ENCODE peak calls at places on chromosome 20, in four cellular contexts. G, H, B and R are unnamed samples. For H3K36me3, the result is how much of the 10 kb centered on the place peaks cover.

GRCh38 chr20:32567384-32568178 is 17.6 kb downstream of the NOL4L start:
- DNase-seq in G (no peak), H (no peak), B (no peak), R (no peak)

GRCh38 chr20:38284893-38285444 is 19.0 kb upstream of the BPI start:
- DNase-seq in G (no peak), H (peak), B (no peak), R (no peak)

GRCh38 chr20:25247100-25247665 is 702 bp upstream of the PYGB start:
- DNase-seq in G (peak), H (peak), B (peak), R (peak)

GRCh38 chr20:25160457-25160856 is 35.1 kb upstream of the ENTPD6 start:
- DNase-seq in G (no peak), H (no peak), B (no peak), R (no peak)

GRCh38 chr20:973785-974194 is 28.3 kb downstream of the RSPO4 start:
- DNase-seq in G (peak), H (no peak), B (peak), R (no peak)

GRCh38 chr20:10674684-10675455 is 1.1 kb upstream of the JAG1 start:
- DNase-seq in G (peak), H (peak), B (peak), R (peak)

GRCh38 chr20:53302695-53303094 is 290.9 kb downstream of the ZNF217 start:
- DNase-seq in G (no peak), H (no peak), B (no peak), R (no peak)

GRCh38 chr20:19779634-19780033 is 21.6 kb downstream of the RIN2 start:
- DNase-seq in G (no peak), H (peak), B (no peak), R (no peak)

GRCh38 chr20:46031701-46032254 is 2.8 kb downstream of the SLC12A5 start:
- DNase-seq in G (no peak), H (no peak), B (no peak), R (no peak)

GRCh38 chr20:699811-700338 is 24.3 kb upstream of the SCRT2 start:
- DNase-seq in G (no peak), H (no peak), B (no peak), R (no peak)

GRCh38 chr20:5621305-5621704 is 128.9 kb upstream of the SHLD1 start:
- DNase-seq in G (peak), H (no peak), B (no peak), R (no peak)

GRCh38 chr20:5584678-5585077 is 165.5 kb upstream of the SHLD1 start:
- DNase-seq in G (no peak), H (no peak), B (no peak), R (no peak)

GRCh38 chr20:18252597-18253451 is 35.5 kb upstream of the ZNF133 start:
- DNase-seq in G (no peak), H (no peak), B (no peak), R (no peak)

GRCh38 chr20:252801-253200 is 4.7 kb upstream of the DEFB132 start:
- DNase-seq in G (no peak), H (no peak), B (no peak), R (no peak)

GRCh38 chr20:3812259-3812681 is 8.1 kb upstream of the AP5S1 start:
- DNase-seq in G (no peak), H (no peak), B (no peak), R (no peak)

GRCh38 chr20:63962426-63963347 is 6.5 kb upstream of the UCKL1 start:
- DNase-seq in G (no peak), H (no peak), B (no peak), R (no peak)

GRCh38 chr20:38117635-38118034 is 47.4 kb downstream of the TGM2 start:
- DNase-seq in G (no peak), H (peak), B (no peak), R (no peak)

GRCh38 chr20:4725263-4725550 is 3.5 kb downstream of the PRND start:
- DNase-seq in G (no peak), H (no peak), B (no peak), R (no peak)

GRCh38 chr20:58213112-58213511 is 15.3 kb downstream of the ANKRD60 start:
- DNase-seq in G (no peak), H (no peak), B (no peak), R (no peak)

DNA sequence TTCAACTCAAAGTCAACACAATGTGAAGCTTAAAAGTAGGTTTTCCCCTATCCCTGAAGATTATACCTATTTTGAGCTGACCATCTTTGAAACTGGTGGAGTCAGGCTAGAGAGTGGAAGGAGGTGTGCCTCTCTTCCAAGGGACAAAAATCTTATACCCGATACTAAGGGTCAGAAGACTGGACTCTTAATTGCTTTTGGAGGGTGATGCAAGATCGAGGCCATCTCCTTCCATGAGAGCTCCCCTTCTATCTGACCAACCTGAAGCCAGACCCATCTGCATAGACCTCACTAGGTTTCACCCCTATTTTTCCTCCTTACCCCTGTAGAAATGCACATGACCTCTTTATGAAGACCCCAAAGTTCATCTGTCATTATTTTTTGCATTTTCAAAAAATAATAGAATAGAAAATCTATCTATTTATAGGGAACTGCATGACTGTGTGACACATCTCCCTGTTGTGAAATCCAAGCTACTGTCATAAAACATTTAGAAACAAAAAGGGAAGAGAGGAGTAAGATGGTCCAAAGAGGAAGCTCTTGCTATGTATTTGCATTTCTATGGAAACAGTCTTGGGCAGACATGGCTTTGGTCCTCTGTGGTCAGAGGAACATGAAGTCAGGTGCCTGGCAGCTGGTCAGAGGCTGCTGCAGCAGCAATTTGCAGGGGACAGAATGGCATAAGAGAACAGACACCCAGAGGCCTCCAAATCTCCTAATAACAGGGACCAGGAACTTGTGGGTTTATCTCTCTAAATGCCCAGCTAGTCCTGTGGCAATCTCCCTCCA is 349.2 kb downstream of the MAFB start:
- DNase-seq in G (no peak), H (peak), B (peak), R (no peak)
- TF ChIP-seq CTCF in G (no peak), H (no peak), B (no peak), R (no peak)

DNA sequence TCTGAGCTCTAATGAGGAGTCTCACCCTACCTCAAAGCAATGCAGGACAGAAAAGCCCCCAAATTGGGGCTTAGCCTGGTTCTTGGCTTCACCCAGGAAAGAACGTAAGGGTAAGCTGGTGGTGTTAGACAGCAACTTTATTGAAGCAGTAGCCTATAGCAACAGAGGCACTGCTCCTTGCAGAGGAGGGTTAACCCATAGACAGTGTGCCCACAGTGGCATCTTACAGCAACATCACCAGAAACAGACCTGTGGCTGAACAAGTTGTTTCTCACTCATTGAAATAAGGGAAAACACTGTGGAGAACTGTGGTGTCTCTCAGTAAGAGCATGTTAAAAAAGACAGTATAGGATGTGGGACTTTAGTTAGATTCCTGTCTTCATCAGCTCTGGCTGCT is 80.4 kb upstream of the SPTLC3 start:
- DNase-seq in G (no peak), H (no peak), B (no peak), R (no peak)
- H3K36me3 ChIP-seq in G (under half), H (under half), B (under half), R (under half)

GRCh38 chr20:50412499-50412898 is 97.7 kb upstream of the PTPN1 start:
- DNase-seq in G (no peak), H (no peak), B (no peak), R (no peak)

GRCh38 chr20:50415031-50415515 is 95.1 kb upstream of the PTPN1 start:
- DNase-seq in G (no peak), H (no peak), B (peak), R (no peak)

GRCh38 chr20:50415516-50416268 is 94.5 kb upstream of the PTPN1 start:
- DNase-seq in G (peak), H (peak), B (peak), R (peak)

GRCh38 chr20:50412069-50412468 is 98.1 kb upstream of the PTPN1 start:
- DNase-seq in G (no peak), H (no peak), B (peak), R (no peak)

GRCh38 chr20:50413088-50413500 is 97.1 kb upstream of the PTPN1 start:
- DNase-seq in G (no peak), H (no peak), B (no peak), R (no peak)
- H3K27ac ChIP-seq in G (peak), H (peak), B (no peak), R (peak)

DNA sequence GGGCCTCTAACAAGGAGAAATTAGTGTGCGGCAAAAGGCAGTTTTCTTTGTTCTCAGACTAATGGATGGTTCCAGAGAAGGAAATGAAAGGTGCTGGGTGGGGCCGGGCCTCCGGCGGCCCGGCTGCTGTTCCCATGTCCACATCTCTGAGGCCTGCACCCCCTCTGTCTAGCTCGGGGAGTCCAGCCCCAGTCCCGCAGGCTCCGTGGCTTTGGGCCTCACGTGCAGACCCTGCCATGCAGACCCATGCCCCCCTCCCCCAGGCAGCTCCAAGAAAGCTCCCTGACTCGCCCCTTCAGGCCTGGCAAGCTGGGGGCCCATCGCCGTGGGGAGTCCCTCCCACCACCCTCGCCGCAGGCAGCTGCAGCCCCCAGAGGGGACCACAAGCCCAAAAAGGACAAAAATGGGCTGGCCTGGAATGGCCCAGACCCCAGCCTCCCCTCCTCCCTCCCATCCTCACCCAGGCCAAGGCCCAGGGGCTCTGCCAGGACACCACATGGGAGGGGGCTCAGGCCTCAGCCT is 35.7 kb upstream of the MRGBP start:
- DNase-seq in G (no peak), H (no peak), B (no peak), R (no peak)
- TF ChIP-seq CTCF in G (no peak), H (no peak), B (no peak), R (no peak)

GRCh38 chr20:60652615-60653014 is 599.4 kb upstream of the CDH4 start:
- DNase-seq in G (no peak), H (no peak), B (no peak), R (no peak)
- H3K36me3 ChIP-seq in G (under half), H (under half), B (under half), R (under half)

GRCh38 chr20:13268943-13269342 is 47.9 kb downstream of the ISM1 start:
- DNase-seq in G (no peak), H (no peak), B (no peak), R (no peak)
- H3K27ac ChIP-seq in G (no peak), H (no peak), B (no peak), R (no peak)

DNA sequence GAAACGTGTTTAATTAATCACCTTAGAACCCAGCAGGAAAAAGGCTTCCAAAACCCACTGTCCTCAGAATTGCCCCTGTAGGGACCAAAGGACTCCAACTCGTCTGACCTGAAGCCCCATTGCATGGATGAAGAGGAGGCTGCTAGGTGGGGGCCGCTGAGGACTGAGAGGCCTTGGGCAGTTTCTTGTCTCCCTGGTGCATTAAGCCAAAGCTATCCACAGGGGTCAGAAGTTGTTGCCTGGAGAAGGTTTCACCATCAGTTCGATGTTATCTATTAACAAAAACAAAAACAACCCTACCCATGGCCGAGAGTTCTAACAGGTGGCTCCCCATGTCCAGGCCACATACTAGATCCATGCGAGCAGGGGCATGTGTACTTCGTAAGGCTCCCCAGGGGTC is 120.9 kb upstream of the CD93 start:
- DNase-seq in G (no peak), H (no peak), B (no peak), R (no peak)
- TF ChIP-seq CTCF in G (no peak), H (no peak), B (no peak), R (no peak)

GRCh38 chr20:13810446-13810845 is 25.6 kb downstream of the NDUFAF5 start:
- DNase-seq in G (no peak), H (no peak), B (no peak), R (no peak)

GRCh38 chr20:13813910-13814309 is 29.1 kb downstream of the NDUFAF5 start:
- DNase-seq in G (no peak), H (no peak), B (no peak), R (no peak)

GRCh38 chr20:13809855-13810254 is 25.0 kb downstream of the NDUFAF5 start:
- DNase-seq in G (no peak), H (no peak), B (no peak), R (no peak)

GRCh38 chr20:13814672-13815071 is 29.8 kb downstream of the NDUFAF5 start:
- DNase-seq in G (no peak), H (no peak), B (no peak), R (no peak)

GRCh38 chr20:13809373-13809772 is 24.5 kb downstream of the NDUFAF5 start:
- DNase-seq in G (no peak), H (no peak), B (no peak), R (no peak)
- H3K36me3 ChIP-seq in G (under half), H (half or more), B (under half), R (under half)

GRCh38 chr20:20894280-20894679 is 181.8 kb upstream of the RALGAPA2 start:
- DNase-seq in G (no peak), H (no peak), B (no peak), R (no peak)
- H3K27ac ChIP-seq in G (no peak), H (no peak), B (no peak), R (no peak)

GRCh38 chr20:47167846-47168245 is 188.7 kb downstream of the ZMYND8 start:
- DNase-seq in G (no peak), H (no peak), B (no peak), R (no peak)

GRCh38 chr20:47173596-47174216 is 182.8 kb downstream of the ZMYND8 start:
- DNase-seq in G (no peak), H (no peak), B (no peak), R (no peak)

GRCh38 chr20:47174844-47175243 is 181.7 kb downstream of the ZMYND8 start:
- DNase-seq in G (no peak), H (no peak), B (no peak), R (no peak)

GRCh38 chr20:47175501-47175900 is 181.0 kb downstream of the ZMYND8 start:
- DNase-seq in G (no peak), H (no peak), B (no peak), R (no peak)

GRCh38 chr20:47172579-47172978 is 183.9 kb downstream of the ZMYND8 start:
- DNase-seq in G (no peak), H (no peak), B (no peak), R (no peak)
- TF ChIP-seq CTCF in G (no peak), H (no peak), B (no peak), R (no peak)